ENCODE peak calls at places on chromosomes 12 and 14, in ten cellular contexts. Y is stimulated activated CD8-positive, alpha-beta memory T cell treated with anti-CD3 and anti-CD28 coated beads, Interleukin-2, amount 100 ng/mL, for 1 hour; M is AG08395; E is H9; Z is stimulated activated CD4-positive, alpha-beta T cell treated with anti-CD3 and anti-CD28 coated beads, Interleukin-15, amount 100 ng/mL, for 24 hours; F is NCI-H510A treated with DMSO at 0.1 percent for 48 hours; B is H7; R is GDM1; P is fibroblast of mammary gland; V is brain microvascular endothelial cell. W is an unnamed sample.

GRCh38 chr12:108950991-108951739 is 69.7 kb downstream of the SVOP start:
- DNase-seq in Y (peak; percentile 40), M (peak; percentile 48), E (peak; percentile 84), Z (peak; percentile 74), F (peak; percentile 73), B (peak; percentile 64), R (peak; percentile 48), P (peak; percentile 59), V (peak; percentile 61), W (peak; percentile 20)

GRCh38 chr12:123106640-123107359 is 44.1 kb downstream of the PITPNM2 start:
- DNase-seq in Y (peak; percentile 24), M (no peak), E (peak; percentile 61), Z (peak; percentile 72), F (peak; percentile 31), B (no peak), R (no peak), P (no peak), V (no peak), W (no peak)

GRCh38 chr14:94542811-94543449 is 18.3 kb upstream of the SERPINA4 start:
- DNase-seq in Y (no peak), M (no peak), E (no peak), Z (no peak), F (no peak), B (no peak), R (no peak), P (no peak), V (no peak), W (no peak)

GRCh38 chr12:83796527-83796926 is 1109.8 kb downstream of the TMTC2 start:
- DNase-seq in Y (no peak), M (no peak), E (no peak), Z (no peak), F (no peak), B (no peak), R (no peak), P (no peak), V (no peak), W (no peak)

GRCh38 chr12:38151991-38152700 is 164.4 kb upstream of the ALG10B start:
- DNase-seq in Y (no peak), M (no peak), E (no peak), Z (no peak), F (no peak), B (peak; percentile 13), R (no peak), P (no peak), V (no peak), W (no peak)

GRCh38 chr12:118398878-118399277 is 22.5 kb downstream of the SUDS3 start:
- DNase-seq in Y (no peak), M (no peak), E (no peak), Z (no peak), F (no peak), B (no peak), R (no peak), P (peak; percentile 39), V (no peak), W (no peak)

GRCh38 chr12:122865268-122866231 is 30.3 kb downstream of the HIP1R start:
- DNase-seq in Y (no peak), M (no peak), E (no peak), Z (peak; percentile 40), F (peak; percentile 64), B (peak; percentile 67), R (no peak), P (no peak), V (no peak), W (no peak)

GRCh38 chr14:101969480-101969879 is 5.1 kb downstream of the DYNC1H1 start:
- DNase-seq in Y (no peak), M (no peak), E (no peak), Z (no peak), F (no peak), B (no peak), R (no peak), P (no peak), V (no peak), W (no peak)

GRCh38 chr12:92543359-92543758 is 159.4 kb upstream of the PLEKHG7 start:
- DNase-seq in Y (no peak), M (no peak), E (no peak), Z (no peak), F (peak; percentile 80), B (no peak), R (no peak), P (peak; percentile 22), V (no peak), W (no peak)

GRCh38 chr12:5716221-5716620 is 228.8 kb downstream of the ANO2 start:
- DNase-seq in Y (no peak), M (peak; percentile 72), E (peak; percentile 11), Z (no peak), F (no peak), B (no peak), R (no peak), P (no peak), V (no peak), W (no peak)

GRCh38 chr14:98182385-98183055 is 1089.5 kb downstream of the BCL11B start:
- DNase-seq in Y (no peak), M (no peak), E (no peak), Z (peak; percentile 79), F (no peak), B (no peak), R (no peak), P (no peak), V (peak; percentile 16), W (no peak)

GRCh38 chr12:118317729-118318128 is 55.0 kb downstream of the TAOK3 start:
- DNase-seq in Y (no peak), M (no peak), E (no peak), Z (no peak), F (no peak), B (no peak), R (no peak), P (no peak), V (no peak), W (no peak)

GRCh38 chr12:77299910-77300772 is 234.8 kb upstream of the E2F7 start:
- DNase-seq in Y (no peak), M (peak; percentile 35), E (no peak), Z (no peak), F (no peak), B (no peak), R (no peak), P (peak; percentile 88), V (peak; percentile 55), W (peak; percentile 62)

GRCh38 chr14:67265131-67265530 is 23.9 kb downstream of the PALS1 start:
- DNase-seq in Y (no peak), M (peak; percentile 6), E (no peak), Z (no peak), F (no peak), B (no peak), R (no peak), P (peak; percentile 20), V (peak; percentile 40), W (peak; percentile 31)

GRCh38 chr14:64717870-64718269 is 13.6 kb downstream of the PLEKHG3 start:
- DNase-seq in Y (no peak), M (no peak), E (no peak), Z (no peak), F (peak; percentile 39), B (no peak), R (no peak), P (peak; percentile 11), V (no peak), W (no peak)

GRCh38 chr12:58529114-58529665 is 391.1 kb downstream of the LRIG3 start:
- DNase-seq in Y (no peak), M (peak; percentile 28), E (no peak), Z (no peak), F (no peak), B (no peak), R (no peak), P (peak; percentile 94), V (peak; percentile 72), W (peak; percentile 70)

GRCh38 chr12:117333331-117334000 is 28.0 kb downstream of the NOS1 start:
- DNase-seq in Y (no peak), M (no peak), E (no peak), Z (no peak), F (no peak), B (no peak), R (no peak), P (no peak), V (no peak), W (no peak)

GRCh38 chr14:24064856-24065255 is 6.5 kb upstream of the CPNE6 start:
- DNase-seq in Y (no peak), M (no peak), E (no peak), Z (no peak), F (no peak), B (peak; percentile 54), R (no peak), P (no peak), V (no peak), W (no peak)

GRCh38 chr12:91817512-91817911 is 328.1 kb downstream of the BTG1 start:
- DNase-seq in Y (no peak), M (no peak), E (no peak), Z (no peak), F (no peak), B (no peak), R (no peak), P (peak; percentile 14), V (no peak), W (no peak)

W was measured in HS-27A.